ENCODE peak calls at places on chromosomes 12 and 14, in eight cellular contexts. One of them, this sample, is unnamed.
A peak's percentile ranks its signal among the peaks of the same experiment; 100 is the strongest.

GRCh38 chr12:130838284-130838950 is 633 bp downstream of the STX2 start:
- DNase-seq in AG10803: peak; percentile 21
- DNase-seq in tibial nerve: no peak
- DNase-seq in psoas muscle: peak; percentile 58
- DNase-seq in ovary: peak; percentile 72
- DNase-seq in B cell: peak; percentile 39
- DNase-seq in epithelial cell of esophagus: peak; percentile 35
- DNase-seq in adrenal gland: peak; percentile 24
- DNase-seq in this sample: no peak

GRCh38 chr12:50751921-50752721 is 11.8 kb upstream of the ATF1 start:
- DNase-seq in tibial nerve: no peak
- DNase-seq in ovary: no peak
- DNase-seq in adrenal gland: no peak
- DNase-seq in epithelial cell of esophagus: peak; percentile 65
- DNase-seq in psoas muscle: peak; percentile 59
- DNase-seq in AG10803: no peak
- DNase-seq in B cell: no peak
- DNase-seq in this sample: no peak

GRCh38 chr14:35146711-35147149 is 24.4 kb downstream of the PRORP start:
- DNase-seq in tibial nerve: no peak
- DNase-seq in ovary: no peak
- DNase-seq in adrenal gland: no peak
- DNase-seq in B cell: no peak
- DNase-seq in psoas muscle: no peak
- DNase-seq in epithelial cell of esophagus: no peak
- DNase-seq in AG10803: no peak
- DNase-seq in this sample: no peak

GRCh38 chr12:31368666-31369361 is 42.9 kb upstream of the SINHCAF start:
- DNase-seq in ovary: no peak
- DNase-seq in epithelial cell of esophagus: no peak
- DNase-seq in tibial nerve: no peak
- DNase-seq in psoas muscle: no peak
- DNase-seq in AG10803: no peak
- DNase-seq in B cell: no peak
- DNase-seq in adrenal gland: no peak
- DNase-seq in this sample: no peak

GRCh38 chr14:51680031-51680430 is 28.3 kb downstream of the FRMD6 start:
- DNase-seq in psoas muscle: no peak
- DNase-seq in tibial nerve: no peak
- DNase-seq in epithelial cell of esophagus: no peak
- DNase-seq in adrenal gland: no peak
- DNase-seq in AG10803: no peak
- DNase-seq in ovary: no peak
- DNase-seq in B cell: no peak
- DNase-seq in this sample: no peak

GRCh38 chr14:43503508-43503907 is 1003.6 kb downstream of the FSCB start:
- DNase-seq in AG10803: no peak
- DNase-seq in epithelial cell of esophagus: peak; percentile 0
- DNase-seq in ovary: no peak
- DNase-seq in tibial nerve: no peak
- DNase-seq in psoas muscle: no peak
- DNase-seq in adrenal gland: no peak
- DNase-seq in B cell: no peak
- DNase-seq in this sample: no peak

GRCh38 chr14:52068741-52069616 is at the start of gene NID2:
- DNase-seq in epithelial cell of esophagus: peak; percentile 51
- DNase-seq in B cell: peak; percentile 35
- DNase-seq in ovary: peak; percentile 92
- DNase-seq in psoas muscle: peak; percentile 90
- DNase-seq in tibial nerve: peak; percentile 83
- DNase-seq in AG10803: peak; percentile 93
- DNase-seq in adrenal gland: peak; percentile 70
- DNase-seq in this sample: no peak

GRCh38 chr12:76223869-76224268 is 124.3 kb downstream of the BBS10 start:
- DNase-seq in ovary: no peak
- DNase-seq in adrenal gland: no peak
- DNase-seq in psoas muscle: no peak
- DNase-seq in epithelial cell of esophagus: no peak
- DNase-seq in B cell: no peak
- DNase-seq in tibial nerve: no peak
- DNase-seq in AG10803: no peak
- DNase-seq in this sample: no peak

GRCh38 chr12:24777359-24777758 is 171.5 kb downstream of the BCAT1 start:
- DNase-seq in adrenal gland: no peak
- DNase-seq in AG10803: no peak
- DNase-seq in B cell: no peak
- DNase-seq in ovary: no peak
- DNase-seq in psoas muscle: no peak
- DNase-seq in tibial nerve: no peak
- DNase-seq in epithelial cell of esophagus: no peak
- DNase-seq in this sample: no peak

GRCh38 chr12:24780969-24781368 is 167.9 kb downstream of the BCAT1 start:
- DNase-seq in AG10803: peak; percentile 50
- DNase-seq in tibial nerve: no peak
- DNase-seq in psoas muscle: no peak
- DNase-seq in epithelial cell of esophagus: peak; percentile 29
- DNase-seq in B cell: no peak
- DNase-seq in ovary: no peak
- DNase-seq in adrenal gland: no peak
- DNase-seq in this sample: no peak

GRCh38 chr12:24773996-24774395 is 174.9 kb downstream of the BCAT1 start:
- DNase-seq in psoas muscle: no peak
- DNase-seq in tibial nerve: no peak
- DNase-seq in adrenal gland: no peak
- DNase-seq in B cell: no peak
- DNase-seq in ovary: no peak
- DNase-seq in epithelial cell of esophagus: no peak
- DNase-seq in AG10803: no peak
- DNase-seq in this sample: no peak

GRCh38 chr12:24776856-24777255 is 172.0 kb downstream of the BCAT1 start:
- DNase-seq in tibial nerve: no peak
- DNase-seq in AG10803: peak; percentile 5
- DNase-seq in ovary: no peak
- DNase-seq in psoas muscle: no peak
- DNase-seq in adrenal gland: no peak
- DNase-seq in epithelial cell of esophagus: no peak
- DNase-seq in B cell: no peak
- DNase-seq in this sample: no peak

GRCh38 chr12:24778486-24779304 is 170.2 kb downstream of the BCAT1 start:
- DNase-seq in B cell: peak; percentile 19
- DNase-seq in adrenal gland: no peak
- DNase-seq in tibial nerve: no peak
- DNase-seq in ovary: no peak
- DNase-seq in epithelial cell of esophagus: peak; percentile 67
- DNase-seq in AG10803: peak; percentile 41
- DNase-seq in psoas muscle: no peak
- DNase-seq in this sample: no peak
- TF ChIP-seq CTCF in B cell: peak; percentile 70
- TF ChIP-seq CTCF in adrenal gland: peak; percentile 44
- TF ChIP-seq CTCF in tibial nerve: peak; percentile 36
- TF ChIP-seq CTCF in ovary: no peak
- TF ChIP-seq CTCF in epithelial cell of esophagus: peak; percentile 45
- TF ChIP-seq CTCF in AG10803: peak; percentile 56
- TF ChIP-seq CTCF in psoas muscle: peak; percentile 15
- TF ChIP-seq CTCF in this sample: no peak

DNA sequence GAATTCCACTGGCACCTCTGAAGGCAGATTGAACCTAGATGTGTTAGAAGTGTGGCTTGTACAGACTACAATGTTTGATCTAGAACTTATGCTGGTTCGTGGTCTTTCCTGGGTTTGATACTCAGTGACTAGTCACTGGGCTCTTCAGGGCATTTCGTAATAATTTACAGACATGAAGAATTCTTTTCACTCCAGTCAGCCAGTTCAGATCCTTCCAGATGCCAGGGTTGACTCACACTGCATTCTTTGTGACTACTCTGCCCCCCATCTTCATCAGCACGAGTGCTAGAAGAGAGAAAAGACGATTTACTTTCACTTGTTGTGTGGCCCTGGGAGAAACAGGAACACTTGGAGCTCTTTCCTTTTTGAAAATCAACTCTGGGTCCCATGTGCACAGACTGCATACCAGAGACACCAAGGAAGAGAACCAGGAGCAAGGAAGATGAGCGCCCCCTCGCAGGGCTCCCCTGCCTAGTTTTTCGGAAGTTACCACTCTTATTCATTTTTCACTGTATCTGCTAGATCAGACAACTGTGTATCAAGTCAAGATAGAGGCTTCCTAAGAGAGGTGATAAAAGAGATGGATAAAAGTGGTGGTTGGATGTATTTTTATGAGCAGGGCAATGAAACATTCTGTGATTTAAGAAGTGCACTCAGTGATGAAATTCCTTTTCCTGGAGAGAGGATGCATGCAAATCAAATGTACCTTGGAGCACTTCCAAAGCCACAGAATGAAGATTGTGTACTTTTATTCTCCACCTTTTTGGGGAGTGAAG is 33.5 kb upstream of the EVL start:
- DNase-seq in ovary: no peak
- DNase-seq in AG10803: peak; percentile 98
- DNase-seq in psoas muscle: no peak
- DNase-seq in B cell: no peak
- DNase-seq in tibial nerve: peak; percentile 17
- DNase-seq in adrenal gland: peak; percentile 87
- DNase-seq in epithelial cell of esophagus: peak; percentile 98
- DNase-seq in this sample: no peak
- TF ChIP-seq CTCF in ovary: no peak
- TF ChIP-seq CTCF in AG10803: peak; percentile 20
- TF ChIP-seq CTCF in psoas muscle: no peak
- TF ChIP-seq CTCF in B cell: no peak
- TF ChIP-seq CTCF in tibial nerve: no peak
- TF ChIP-seq CTCF in adrenal gland: no peak
- TF ChIP-seq CTCF in epithelial cell of esophagus: no peak
- TF ChIP-seq CTCF in this sample: no peak

GRCh38 chr12:103962493-103962892 is 3.2 kb upstream of the TDG start:
- DNase-seq in B cell: no peak
- DNase-seq in epithelial cell of esophagus: no peak
- DNase-seq in adrenal gland: no peak
- DNase-seq in AG10803: no peak
- DNase-seq in tibial nerve: no peak
- DNase-seq in psoas muscle: no peak
- DNase-seq in ovary: no peak
- DNase-seq in this sample: no peak

GRCh38 chr12:103965255-103965589 is 450 bp upstream of the TDG start:
- DNase-seq in B cell: no peak
- DNase-seq in epithelial cell of esophagus: no peak
- DNase-seq in ovary: no peak
- DNase-seq in AG10803: no peak
- DNase-seq in psoas muscle: no peak
- DNase-seq in adrenal gland: no peak
- DNase-seq in tibial nerve: no peak
- DNase-seq in this sample: no peak

GRCh38 chr12:103966736-103967135 is 1.1 kb downstream of the TDG start:
- DNase-seq in ovary: no peak
- DNase-seq in B cell: no peak
- DNase-seq in tibial nerve: no peak
- DNase-seq in AG10803: peak; percentile 38
- DNase-seq in psoas muscle: no peak
- DNase-seq in epithelial cell of esophagus: no peak
- DNase-seq in adrenal gland: no peak
- DNase-seq in this sample: no peak

GRCh38 chr12:103964805-103965204 is 867 bp upstream of the TDG start:
- DNase-seq in epithelial cell of esophagus: no peak
- DNase-seq in ovary: no peak
- DNase-seq in tibial nerve: no peak
- DNase-seq in psoas muscle: no peak
- DNase-seq in B cell: no peak
- DNase-seq in AG10803: no peak
- DNase-seq in adrenal gland: no peak
- DNase-seq in this sample: no peak

DNA sequence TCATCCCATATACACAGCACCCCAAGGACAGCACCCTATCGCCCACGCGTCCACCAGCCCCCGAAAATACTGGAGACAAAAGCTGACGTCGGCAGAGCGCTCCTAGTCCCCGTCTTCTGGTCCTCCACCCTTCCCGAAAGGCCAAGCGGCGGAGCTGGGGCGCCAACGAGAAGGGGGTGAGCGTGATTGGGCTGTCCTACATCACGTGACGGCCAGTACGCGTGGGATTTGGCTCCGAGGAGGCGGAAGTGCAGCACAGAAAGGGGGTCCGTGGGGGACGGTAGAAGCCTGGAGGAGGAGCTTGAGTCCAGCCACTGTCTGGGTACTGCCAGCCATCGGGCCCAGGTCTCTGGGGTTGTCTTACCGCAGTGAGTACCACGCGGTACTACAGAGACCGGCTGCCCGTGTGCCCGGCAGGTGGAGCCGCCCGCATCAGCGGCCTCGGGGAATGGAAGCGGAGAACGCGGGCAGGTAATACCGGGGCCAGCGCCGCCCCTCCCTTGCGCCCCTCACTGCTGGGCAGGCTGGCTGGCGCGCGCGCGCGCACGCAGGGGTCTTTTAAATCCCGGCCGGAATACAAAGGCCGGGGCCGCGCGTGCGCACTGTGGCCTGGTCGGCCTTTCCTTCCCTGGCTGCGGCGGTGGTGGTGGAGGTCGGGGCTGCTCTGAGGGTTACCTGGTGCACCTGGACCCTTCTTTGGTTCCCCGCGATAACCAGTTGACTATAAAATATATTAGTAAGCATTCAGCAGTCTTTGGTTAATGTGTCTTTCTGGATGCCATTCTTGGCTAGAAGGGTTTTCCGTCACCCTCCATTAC is at the start of gene TDG:
- DNase-seq in AG10803: peak; percentile 98
- DNase-seq in B cell: peak; percentile 93
- DNase-seq in ovary: peak; percentile 98
- DNase-seq in psoas muscle: peak; percentile 99
- DNase-seq in adrenal gland: peak; percentile 99
- DNase-seq in tibial nerve: peak; percentile 97
- DNase-seq in epithelial cell of esophagus: peak; percentile 99
- DNase-seq in this sample: peak; percentile 93
- TF ChIP-seq CTCF in AG10803: no peak
- TF ChIP-seq CTCF in B cell: peak; percentile 26
- TF ChIP-seq CTCF in ovary: no peak
- TF ChIP-seq CTCF in psoas muscle: no peak
- TF ChIP-seq CTCF in adrenal gland: no peak
- TF ChIP-seq CTCF in tibial nerve: peak; percentile 14
- TF ChIP-seq CTCF in epithelial cell of esophagus: peak; percentile 35
- TF ChIP-seq CTCF in this sample: peak; percentile 18

GRCh38 chr14:36317650-36318049 is 2.8 kb downstream of the MBIP start:
- DNase-seq in B cell: no peak
- DNase-seq in adrenal gland: no peak
- DNase-seq in epithelial cell of esophagus: peak; percentile 51
- DNase-seq in psoas muscle: no peak
- DNase-seq in tibial nerve: no peak
- DNase-seq in ovary: no peak
- DNase-seq in AG10803: no peak
- DNase-seq in this sample: no peak

GRCh38 chr14:36316131-36316530 is 4.3 kb downstream of the MBIP start:
- DNase-seq in epithelial cell of esophagus: peak; percentile 20
- DNase-seq in AG10803: no peak
- DNase-seq in B cell: no peak
- DNase-seq in adrenal gland: no peak
- DNase-seq in psoas muscle: no peak
- DNase-seq in tibial nerve: no peak
- DNase-seq in ovary: no peak
- DNase-seq in this sample: no peak

GRCh38 chr14:36313206-36313605 is 7.2 kb downstream of the MBIP start:
- DNase-seq in psoas muscle: no peak
- DNase-seq in ovary: no peak
- DNase-seq in B cell: no peak
- DNase-seq in AG10803: no peak
- DNase-seq in epithelial cell of esophagus: no peak
- DNase-seq in tibial nerve: no peak
- DNase-seq in adrenal gland: no peak
- DNase-seq in this sample: no peak

GRCh38 chr14:36315159-36315853 is 5.1 kb downstream of the MBIP start:
- DNase-seq in adrenal gland: no peak
- DNase-seq in epithelial cell of esophagus: no peak
- DNase-seq in tibial nerve: no peak
- DNase-seq in B cell: no peak
- DNase-seq in psoas muscle: no peak
- DNase-seq in ovary: no peak
- DNase-seq in AG10803: no peak
- DNase-seq in this sample: no peak

GRCh38 chr14:36313898-36314297 is 6.5 kb downstream of the MBIP start:
- DNase-seq in epithelial cell of esophagus: peak; percentile 7
- DNase-seq in AG10803: no peak
- DNase-seq in adrenal gland: no peak
- DNase-seq in psoas muscle: no peak
- DNase-seq in ovary: no peak
- DNase-seq in B cell: no peak
- DNase-seq in tibial nerve: no peak
- DNase-seq in this sample: no peak
- TF ChIP-seq CTCF in epithelial cell of esophagus: no peak
- TF ChIP-seq CTCF in AG10803: no peak
- TF ChIP-seq CTCF in adrenal gland: no peak
- TF ChIP-seq CTCF in psoas muscle: no peak
- TF ChIP-seq CTCF in ovary: no peak
- TF ChIP-seq CTCF in B cell: no peak
- TF ChIP-seq CTCF in tibial nerve: no peak
- TF ChIP-seq CTCF in this sample: no peak

This sample was measured in CD4-positive, alpha-beta T cell.